ENCODE peak calls at places on chromosomes 7 and 10, in eight cellular contexts. M, L, E, T, Y, D, J and Q are unnamed samples.

GRCh38 chr10:110609592-110609991 is 34.5 kb upstream of the RBM20 start:
- DNase-seq in M (no peak), L (no peak), E (no peak), T (no peak), Y (peak; percentile 57), D (peak; percentile 23), J (no peak), Q (no peak)

GRCh38 chr10:113920819-113921345 is 66.4 kb downstream of the NHLRC2 start:
- DNase-seq in M (no peak), L (no peak), E (no peak), T (no peak), Y (no peak), D (no peak), J (no peak), Q (no peak)

GRCh38 chr7:21550821-21551531 is 8.1 kb downstream of the DNAH11 start:
- DNase-seq in M (no peak), L (no peak), E (no peak), T (peak; percentile 50), Y (peak; percentile 16), D (no peak), J (no peak), Q (no peak)

GRCh38 chr7:22230238-22230637 is 126.7 kb downstream of the RAPGEF5 start:
- DNase-seq in M (no peak), L (no peak), E (no peak), T (no peak), Y (no peak), D (no peak), J (peak; percentile 24), Q (no peak)

GRCh38 chr7:149459201-149459539 is 1.7 kb downstream of the ZNF777 start:
- DNase-seq in M (no peak), L (no peak), E (no peak), T (no peak), Y (no peak), D (no peak), J (no peak), Q (no peak)

GRCh38 chr7:37180828-37181549 is 267.7 kb downstream of the ELMO1 start:
- DNase-seq in M (no peak), L (no peak), E (no peak), T (no peak), Y (no peak), D (no peak), J (no peak), Q (no peak)

GRCh38 chr10:75407716-75408511 is 6.3 kb upstream of the ZNF503 start:
- DNase-seq in M (peak; percentile 50), L (no peak), E (peak; percentile 43), T (no peak), Y (no peak), D (no peak), J (peak; percentile 60), Q (no peak)

GRCh38 chr7:74101061-74101681 is 17.6 kb downstream of the LIMK1 start:
- DNase-seq in M (no peak), L (no peak), E (peak; percentile 21), T (no peak), Y (no peak), D (peak; percentile 97), J (peak; percentile 57), Q (no peak)

GRCh38 chr7:154871928-154872750 is 130.8 kb downstream of the PAXIP1 start:
- DNase-seq in M (no peak), L (no peak), E (no peak), T (no peak), Y (no peak), D (no peak), J (no peak), Q (no peak)

GRCh38 chr7:38281211-38281610 is 7.8 kb upstream of the TARP start:
- DNase-seq in M (no peak), L (no peak), E (no peak), T (no peak), Y (no peak), D (no peak), J (no peak), Q (no peak)

GRCh38 chr7:38280000-38280399 is 6.6 kb upstream of the TARP start:
- DNase-seq in M (no peak), L (no peak), E (no peak), T (no peak), Y (no peak), D (no peak), J (no peak), Q (no peak)

GRCh38 chr7:38283809-38284208 is 10.4 kb upstream of the TARP start:
- DNase-seq in M (no peak), L (no peak), E (no peak), T (no peak), Y (no peak), D (no peak), J (no peak), Q (no peak)

GRCh38 chr7:38283107-38283506 is 9.7 kb upstream of the TARP start:
- DNase-seq in M (no peak), L (no peak), E (no peak), T (no peak), Y (no peak), D (no peak), J (no peak), Q (no peak)

DNA sequence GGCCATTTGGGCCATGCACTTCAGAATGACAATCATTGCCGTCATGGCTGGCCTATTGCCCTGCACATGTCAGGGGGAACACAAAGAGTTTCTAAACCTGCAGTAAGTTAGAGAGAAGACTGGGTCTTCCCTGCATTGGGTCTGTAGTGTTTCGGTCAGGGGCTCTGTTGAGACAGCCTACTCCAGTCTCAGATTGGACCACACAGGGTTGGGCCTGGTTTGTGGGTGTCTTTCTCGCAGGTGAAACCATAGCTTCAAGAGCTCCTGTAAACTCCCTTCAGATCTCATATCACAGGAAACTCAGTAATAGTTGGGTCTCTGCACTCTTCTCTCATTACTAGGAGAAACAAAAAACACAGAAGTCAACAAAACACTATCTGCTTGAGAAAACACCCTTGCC is 7.3 kb upstream of the TARP start:
- DNase-seq in M (no peak), L (no peak), E (no peak), T (no peak), Y (no peak), D (no peak), J (no peak), Q (no peak)
- H3K4me3 ChIP-seq in M (no peak overlapping the region), L (no peak overlapping the region), E (no peak overlapping the region), T (no peak overlapping the region), Y (no peak overlapping the region), D (no peak overlapping the region), J (no peak overlapping the region), Q (no peak overlapping the region)

GRCh38 chr7:104642551-104642950 is 314.1 kb downstream of the LHFPL3 start:
- DNase-seq in M (no peak), L (no peak), E (no peak), T (no peak), Y (no peak), D (no peak), J (no peak), Q (no peak)

GRCh38 chr7:104643587-104644217 is 315.3 kb downstream of the LHFPL3 start:
- DNase-seq in M (no peak), L (no peak), E (peak; percentile 12), T (no peak), Y (peak; percentile 9), D (peak; percentile 13), J (peak; percentile 37), Q (no peak)
- TF ChIP-seq CTCF in M (peak; percentile 32), L (no peak), E (no peak), T (peak; percentile 64), Y (peak; percentile 41), D (peak; percentile 80), J (peak; percentile 63), Q (peak; percentile 54)

GRCh38 chr10:130190065-130190736 is 54.0 kb downstream of the GLRX3 start:
- DNase-seq in M (peak; percentile 90), L (peak; percentile 85), E (peak; percentile 93), T (no peak), Y (peak; percentile 84), D (peak; percentile 74), J (peak; percentile 78), Q (peak; percentile 24)

GRCh38 chr10:130181858-130182257 is 45.7 kb downstream of the GLRX3 start:
- DNase-seq in M (no peak), L (no peak), E (no peak), T (no peak), Y (no peak), D (no peak), J (no peak), Q (no peak)

GRCh38 chr10:130189466-130190064 is 53.4 kb downstream of the GLRX3 start:
- DNase-seq in M (no peak), L (no peak), E (no peak), T (no peak), Y (no peak), D (no peak), J (no peak), Q (no peak)

GRCh38 chr10:130188195-130189175 is 52.3 kb downstream of the GLRX3 start:
- DNase-seq in M (no peak), L (no peak), E (no peak), T (no peak), Y (no peak), D (no peak), J (no peak), Q (no peak)

GRCh38 chr10:130185591-130185990 is 49.4 kb downstream of the GLRX3 start:
- DNase-seq in M (no peak), L (no peak), E (no peak), T (no peak), Y (no peak), D (no peak), J (no peak), Q (no peak)
- H3K4me3 ChIP-seq in M (no peak overlapping the region), L (no peak overlapping the region), E (no peak overlapping the region), T (no peak overlapping the region), Y (no peak overlapping the region), D (no peak overlapping the region), J (no peak overlapping the region), Q (no peak overlapping the region)

GRCh38 chr10:99973190-99973589 is 36.6 kb downstream of the DNMBP start:
- DNase-seq in M (no peak), L (no peak), E (no peak), T (no peak), Y (no peak), D (no peak), J (no peak), Q (no peak)
- TF ChIP-seq CTCF in M (peak; percentile 47), L (no peak), E (no peak), T (peak; percentile 22), Y (peak; percentile 51), D (peak; percentile 84), J (peak; percentile 39), Q (peak; percentile 27)

DNA sequence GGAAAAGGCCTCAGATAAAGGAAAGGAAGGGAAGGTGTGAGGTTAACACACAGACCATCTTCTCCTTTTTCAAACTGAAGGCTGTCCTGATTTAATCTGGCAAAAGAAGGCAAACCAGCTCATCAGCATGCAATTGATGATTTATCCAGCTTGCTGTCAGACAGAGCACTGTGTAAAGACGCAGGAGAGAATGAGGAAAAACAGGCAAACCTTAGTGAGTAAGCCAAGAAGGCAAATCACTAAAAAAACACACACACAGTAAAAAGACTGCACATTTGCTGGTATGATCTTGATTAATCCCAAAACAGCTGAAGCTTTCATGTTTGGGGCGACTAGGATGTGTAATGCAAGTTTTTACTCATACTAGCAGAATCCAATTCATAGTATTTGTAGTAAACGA is 65.8 kb upstream of the SKAP2 start:
- DNase-seq in M (no peak), L (no peak), E (no peak), T (no peak), Y (no peak), D (no peak), J (peak; percentile 10), Q (peak; percentile 5)
- H3K4me3 ChIP-seq in M (no peak overlapping the region), L (no peak overlapping the region), E (no peak overlapping the region), T (no peak overlapping the region), Y (no peak overlapping the region), D (no peak overlapping the region), J (no peak overlapping the region), Q (no peak overlapping the region)

GRCh38 chr7:101882595-101883564 is 65.5 kb downstream of the CUX1 start:
- DNase-seq in M (peak; percentile 80), L (no peak), E (peak; percentile 76), T (peak; percentile 99), Y (peak; percentile 100), D (peak; percentile 64), J (peak; percentile 100), Q (peak; percentile 99)
- TF ChIP-seq CTCF in M (no peak), L (no peak), E (no peak), T (peak; percentile 4), Y (peak; percentile 19), D (peak; percentile 37), J (peak; percentile 12), Q (no peak)